ENCODE peak calls at places on chromosomes 13 and 19, in six cellular contexts. F, L, T, I, Q and Y are unnamed samples.

GRCh38 chr19:19823916-19824315 is 2.4 kb upstream of the ZNF506 start:
- DNase-seq in F (no peak), L (no peak), T (no peak), I (no peak), Q (no peak), Y (no peak)

GRCh38 chr13:32056316-32056715 is 24.7 kb downstream of the FRY start:
- DNase-seq in F (no peak), L (no peak), T (peak), I (no peak), Q (no peak), Y (no peak)

GRCh38 chr19:58455306-58455705 is 3.9 kb downstream of the ZNF324B start:
- DNase-seq in F (no peak), L (no peak), T (no peak), I (no peak), Q (no peak), Y (no peak)

GRCh38 chr19:4061683-4062575 is 4.8 kb downstream of the ZBTB7A start:
- DNase-seq in F (no peak), L (peak), T (peak), I (no peak), Q (peak), Y (no peak)

GRCh38 chr13:49498211-49498610 is 2.5 kb downstream of the PHF11 start:
- DNase-seq in F (no peak), L (no peak), T (no peak), I (no peak), Q (no peak), Y (no peak)

GRCh38 chr19:35673121-35673804 is 6.9 kb downstream of the UPK1A start:
- DNase-seq in F (peak), L (peak), T (peak), I (peak), Q (no peak), Y (no peak)

GRCh38 chr19:42627916-42628315 is 33.2 kb upstream of the CEACAM8 start:
- DNase-seq in F (no peak), L (no peak), T (no peak), I (no peak), Q (no peak), Y (no peak)

GRCh38 chr19:42207767-42208259 is 9.7 kb downstream of the DEDD2 start:
- DNase-seq in F (no peak), L (no peak), T (no peak), I (peak), Q (no peak), Y (no peak)

GRCh38 chr19:32397736-32398135 is 7.8 kb upstream of the DPY19L3 start:
- DNase-seq in F (no peak), L (no peak), T (no peak), I (peak), Q (no peak), Y (no peak)

GRCh38 chr13:28528848-28529247 is 33.9 kb upstream of the FLT1 start:
- DNase-seq in F (no peak), L (no peak), T (no peak), I (no peak), Q (no peak), Y (no peak)

GRCh38 chr19:13839193-13839937 is 37.6 kb upstream of the NANOS3 start:
- DNase-seq in F (peak), L (peak), T (peak), I (no peak), Q (peak), Y (peak)

GRCh38 chr13:27839809-27840467 is 47.7 kb downstream of the GSX1 start:
- DNase-seq in F (no peak), L (no peak), T (no peak), I (no peak), Q (no peak), Y (no peak)

GRCh38 chr19:17076539-17076919 is 952 bp downstream of the MYO9B start:
- DNase-seq in F (no peak), L (no peak), T (peak), I (no peak), Q (no peak), Y (no peak)

GRCh38 chr19:1471514-1472107 is 7.4 kb downstream of the C19orf25 start:
- DNase-seq in F (no peak), L (peak), T (no peak), I (no peak), Q (peak), Y (no peak)

GRCh38 chr13:49551245-49551644 is 34.1 kb downstream of the RCBTB1 start:
- DNase-seq in F (no peak), L (no peak), T (no peak), I (no peak), Q (no peak), Y (no peak)

GRCh38 chr13:52361225-52361624 is 44.7 kb downstream of the THSD1 start:
- DNase-seq in F (no peak), L (no peak), T (no peak), I (no peak), Q (no peak), Y (no peak)

GRCh38 chr19:48964205-48965032 is 690 bp upstream of the FTL start:
- DNase-seq in F (no peak), L (no peak), T (peak), I (peak), Q (no peak), Y (no peak)

GRCh38 chr19:48962029-48962848 is 2.9 kb upstream of the FTL start:
- DNase-seq in F (no peak), L (peak), T (peak), I (no peak), Q (peak), Y (peak)

GRCh38 chr19:48963371-48964204 is 1.5 kb upstream of the FTL start:
- DNase-seq in F (peak), L (peak), T (peak), I (no peak), Q (peak), Y (peak)

GRCh38 chr19:48961673-48962028 is 3.5 kb upstream of the FTL start:
- DNase-seq in F (no peak), L (no peak), T (no peak), I (no peak), Q (no peak), Y (no peak)

DNA sequence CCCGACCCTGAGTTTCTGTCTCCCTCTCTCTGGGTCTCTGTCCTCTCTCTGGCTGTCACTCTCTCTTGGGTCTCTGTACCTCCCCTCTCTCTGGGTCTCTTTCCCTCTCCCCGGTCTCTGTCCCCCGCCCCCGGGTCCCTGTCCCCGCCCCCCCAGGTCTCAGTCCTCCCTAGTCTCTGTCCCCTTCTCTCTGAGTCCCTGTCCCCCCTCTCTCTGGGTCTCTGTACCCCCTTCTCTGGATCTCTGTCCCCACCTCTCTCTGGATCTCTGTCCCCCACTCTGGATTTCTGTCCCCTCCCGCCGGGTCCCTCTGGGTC is 2.3 kb upstream of the FTL start:
- DNase-seq in F (no peak), L (no peak), T (no peak), I (no peak), Q (no peak), Y (no peak)
- H3K27ac ChIP-seq in F (peak), L (peak), T (peak), I (peak), Q (peak), Y (peak)

DNA sequence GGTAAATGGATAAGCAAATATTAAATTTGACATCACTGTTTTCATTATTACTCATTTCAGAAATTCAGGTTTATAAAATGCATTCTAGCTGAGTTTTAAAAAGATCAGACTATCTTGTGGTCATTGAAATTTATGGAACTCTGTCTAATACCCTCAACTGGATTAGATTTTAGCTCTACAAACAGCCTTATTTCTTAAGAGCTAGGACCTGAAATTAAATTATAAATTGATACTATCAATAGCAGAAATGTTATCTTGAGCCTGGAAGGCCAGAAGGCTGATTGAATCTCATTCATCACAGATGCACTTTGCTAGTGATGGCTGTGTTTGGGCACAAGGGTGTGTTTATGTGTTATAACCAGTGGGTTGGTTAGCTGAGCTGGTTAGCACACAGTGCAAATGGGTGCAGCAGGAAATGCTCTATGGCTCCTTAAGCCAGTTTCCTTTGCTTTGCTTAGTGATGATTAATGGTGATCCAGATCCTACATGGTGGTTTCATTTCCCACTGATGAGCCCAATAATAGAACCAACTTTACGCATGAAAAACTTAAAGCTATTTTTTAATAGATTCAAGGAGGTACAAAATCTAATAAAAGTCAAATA is 310.8 kb upstream of the KLF12 start:
- DNase-seq in F (no peak), L (no peak), T (no peak), I (peak), Q (no peak), Y (no peak)
- H3K27ac ChIP-seq in F (no peak), L (no peak), T (no peak), I (peak), Q (no peak), Y (no peak)

DNA sequence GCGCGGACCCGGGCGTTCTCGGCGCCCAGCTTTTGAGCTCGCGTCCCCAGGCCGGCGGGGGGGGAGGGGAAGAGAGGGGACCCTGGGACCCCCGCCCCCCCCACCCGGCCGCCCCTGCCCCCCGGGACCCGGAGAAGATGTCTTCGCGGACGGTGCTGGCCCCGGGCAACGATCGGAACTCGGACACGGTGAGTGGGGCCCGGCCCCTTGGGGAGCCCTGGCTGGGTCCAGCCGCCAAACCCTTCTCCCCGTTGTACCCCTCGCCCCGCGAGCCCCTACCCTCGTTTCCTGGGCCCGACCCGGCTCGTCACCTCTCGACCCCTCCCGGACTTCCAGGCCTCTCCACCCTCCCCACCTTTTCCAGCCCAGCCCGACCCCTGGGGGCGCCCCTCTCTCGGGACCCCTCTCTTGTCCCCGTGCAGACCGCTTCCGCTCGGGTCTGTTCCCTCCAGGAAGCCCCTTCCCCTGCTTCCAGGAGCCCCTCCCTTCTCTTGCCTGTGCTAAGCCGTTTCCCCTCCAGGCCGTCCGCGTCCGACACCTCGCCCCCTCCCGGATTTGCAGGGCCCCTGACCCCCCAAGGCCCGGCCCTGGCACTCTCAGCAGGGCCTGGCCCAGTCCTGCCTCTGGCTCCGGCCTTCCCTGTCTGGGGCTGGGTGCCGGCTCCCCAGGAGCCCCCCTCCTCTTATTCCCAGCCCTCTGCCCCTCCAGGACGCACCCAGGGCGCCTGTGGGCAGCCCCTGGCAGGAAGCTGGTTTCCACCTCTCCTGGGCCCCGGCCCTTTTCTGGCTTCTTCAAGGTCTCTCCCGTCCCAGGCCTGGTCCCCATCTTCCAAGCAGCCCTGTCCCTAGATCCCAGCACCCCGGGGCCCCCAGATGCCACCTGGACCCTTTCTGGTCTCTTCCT is 632 bp downstream of the MARK4 start:
- DNase-seq in F (no peak), L (peak), T (peak), I (no peak), Q (peak), Y (no peak)
- H3K27ac ChIP-seq in F (peak), L (peak), T (peak), I (no peak), Q (peak), Y (no peak)

GRCh38 chr19:56124578-56124977 is 3.5 kb upstream of the ZNF787 start:
- DNase-seq in F (no peak), L (no peak), T (no peak), I (no peak), Q (no peak), Y (no peak)
- H3K27ac ChIP-seq in F (no peak), L (no peak), T (no peak), I (no peak), Q (no peak), Y (no peak)